ENCODE peak calls at places on chromosome 16, in six cellular contexts. L, V, F, K, U and R are unnamed samples.

GRCh38 chr16:53052519-53053501 is at the start of gene CHD9NB:
- DNase-seq in L (no peak), V (peak), F (no peak), K (peak), U (peak), R (peak)

GRCh38 chr16:6035161-6035560 is 937.6 kb upstream of the EEF2KMT start:
- DNase-seq in L (no peak), V (no peak), F (no peak), K (no peak), U (no peak), R (no peak)

GRCh38 chr16:719815-720506 is 985 bp upstream of the ANTKMT start:
- DNase-seq in L (peak), V (peak), F (no peak), K (peak), U (peak), R (no peak)

GRCh38 chr16:3793161-3793576 is 75.8 kb upstream of the TRAP1 start:
- DNase-seq in L (peak), V (no peak), F (no peak), K (no peak), U (no peak), R (peak)

GRCh38 chr16:87648236-87648635 is 45.9 kb downstream of the JPH3 start:
- DNase-seq in L (no peak), V (no peak), F (no peak), K (peak), U (no peak), R (no peak)

GRCh38 chr16:15948532-15949209 is 745 bp upstream of the ABCC1 start:
- DNase-seq in L (no peak), V (no peak), F (no peak), K (no peak), U (peak), R (no peak)

GRCh38 chr16:75250809-75251279 is 580 bp downstream of the BCAR1 start:
- DNase-seq in L (peak), V (peak), F (no peak), K (peak), U (peak), R (no peak)

GRCh38 chr16:30953511-30954124 is 3.9 kb upstream of the SETD1A start:
- DNase-seq in L (peak), V (peak), F (no peak), K (peak), U (peak), R (peak)

GRCh38 chr16:6891486-6891885 is 441.2 kb upstream of the RBFOX1 start:
- DNase-seq in L (no peak), V (no peak), F (no peak), K (no peak), U (no peak), R (no peak)

GRCh38 chr16:66365588-66365987 is 903 bp upstream of the CDH5 start:
- DNase-seq in L (no peak), V (no peak), F (no peak), K (no peak), U (no peak), R (peak)

DNA sequence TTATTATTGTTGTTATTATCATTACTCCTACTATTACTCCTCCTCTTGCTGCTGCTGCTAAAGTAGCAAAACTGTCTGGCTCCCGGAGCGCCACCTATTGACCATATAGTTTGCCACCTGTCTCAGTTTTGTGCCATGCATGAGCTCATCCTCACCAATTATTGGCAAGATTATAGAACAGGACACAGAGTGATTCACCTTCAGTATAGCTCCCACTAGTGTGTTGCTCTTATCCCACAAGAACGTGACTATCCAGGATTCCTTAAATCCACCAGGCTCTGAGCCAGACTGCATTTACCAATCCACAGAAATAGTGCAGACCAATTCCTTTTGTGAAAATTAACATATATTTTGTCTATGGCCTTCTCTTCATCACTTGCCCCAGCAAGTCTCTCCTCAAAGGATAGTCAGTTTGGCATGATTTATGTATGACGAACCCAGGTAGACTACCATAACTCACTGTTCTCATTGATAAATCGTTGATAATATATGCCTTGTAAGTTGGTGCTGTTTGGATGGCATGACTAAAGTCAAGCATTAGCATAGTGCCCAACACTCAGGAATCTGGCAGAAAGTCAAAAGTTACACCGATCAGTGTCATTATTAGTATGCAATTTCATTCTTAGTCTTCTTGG is 405.5 kb upstream of the HSBP1 start:
- DNase-seq in L (no peak), V (no peak), F (no peak), K (no peak), U (no peak), R (no peak)
- TF ChIP-seq MYC in L (no peak), V (no peak), F (no peak), K (no peak), U (no peak), R (no peak)

GRCh38 chr16:67666032-67666537 is 465 bp downstream of the ENKD1 start:
- DNase-seq in L (peak), V (no peak), F (no peak), K (peak), U (peak), R (peak)
- TF ChIP-seq MYC in L (no peak), V (no peak), F (no peak), K (peak), U (peak), R (no peak)

DNA sequence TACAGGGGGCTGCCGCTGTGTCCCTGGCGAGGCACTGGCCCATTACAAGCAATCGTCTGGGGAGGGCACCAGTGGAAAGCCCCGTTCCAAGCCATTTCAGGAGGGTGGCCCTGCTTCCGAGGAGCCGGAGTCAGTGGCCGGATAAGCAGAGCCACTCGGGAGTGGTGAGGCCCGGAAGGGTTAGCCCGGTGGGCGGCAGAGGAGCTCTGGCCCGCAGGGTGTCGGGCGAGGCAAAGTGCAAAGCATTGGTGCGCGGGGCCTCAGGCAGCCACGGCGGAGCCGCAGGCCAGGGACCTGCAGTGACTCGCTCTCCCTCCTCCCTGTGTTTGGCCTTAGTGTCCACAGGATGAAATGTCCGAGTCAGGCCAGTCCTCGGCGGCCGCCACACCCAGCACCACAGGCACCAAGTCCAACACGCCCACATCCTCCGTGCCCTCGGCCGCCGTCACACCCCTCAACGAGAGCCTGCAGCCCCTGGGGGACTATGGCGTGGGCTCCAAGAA is 24.6 kb downstream of the NME3 start:
- DNase-seq in L (no peak), V (no peak), F (no peak), K (no peak), U (no peak), R (no peak)
- TF ChIP-seq MYC in L (no peak), V (no peak), F (no peak), K (no peak), U (no peak), R (no peak)

GRCh38 chr16:57537194-57537505 is 779 bp upstream of the CCDC102A start:
- DNase-seq in L (peak), V (no peak), F (no peak), K (no peak), U (no peak), R (no peak)

GRCh38 chr16:57536306-57537193 is at the start of gene CCDC102A:
- DNase-seq in L (peak), V (no peak), F (no peak), K (peak), U (no peak), R (peak)

GRCh38 chr16:57538235-57538711 is 1.9 kb upstream of the CCDC102A start:
- DNase-seq in L (no peak), V (no peak), F (no peak), K (no peak), U (no peak), R (no peak)

GRCh38 chr16:57539072-57539796 is 2.9 kb upstream of the CCDC102A start:
- DNase-seq in L (no peak), V (no peak), F (peak), K (peak), U (no peak), R (no peak)

GRCh38 chr16:57537596-57538234 is 1.3 kb upstream of the CCDC102A start:
- DNase-seq in L (no peak), V (no peak), F (no peak), K (peak), U (no peak), R (no peak)
- TF ChIP-seq MYC in L (no peak), V (no peak), F (no peak), K (no peak), U (no peak), R (no peak)

GRCh38 chr16:73027655-73028220 is 20.2 kb downstream of the ZFHX3 start:
- DNase-seq in L (no peak), V (no peak), F (no peak), K (no peak), U (no peak), R (no peak)
- TF ChIP-seq MYC in L (no peak), V (no peak), F (no peak), K (no peak), U (no peak), R (no peak)

DNA sequence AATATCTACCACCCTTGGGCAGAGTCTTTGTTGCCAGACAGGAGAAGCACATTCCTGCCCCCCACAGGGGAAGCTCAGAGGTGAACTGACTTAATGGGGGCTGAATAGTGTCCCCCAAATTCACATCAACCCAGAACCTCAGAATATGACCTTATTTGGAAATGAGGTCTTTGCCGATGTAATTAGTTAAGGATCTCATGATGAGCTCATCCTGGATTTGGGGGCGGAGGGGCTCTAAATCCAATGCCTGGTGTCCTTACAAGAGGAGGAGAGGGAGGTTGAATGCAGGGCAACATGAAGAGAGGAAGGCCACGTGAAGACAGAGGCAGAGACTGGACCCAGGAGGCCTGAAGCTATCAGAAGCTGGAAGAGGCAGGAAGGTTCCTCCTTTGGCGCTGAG is 21.4 kb downstream of the C16orf74 start:
- DNase-seq in L (no peak), V (no peak), F (no peak), K (no peak), U (no peak), R (no peak)
- TF ChIP-seq MYC in L (no peak), V (no peak), F (no peak), K (no peak), U (no peak), R (no peak)

GRCh38 chr16:71758293-71758760 is 33.8 kb upstream of the PHLPP2 start:
- DNase-seq in L (no peak), V (no peak), F (no peak), K (no peak), U (peak), R (no peak)

GRCh38 chr16:71767060-71767900 is 41.4 kb downstream of the AP1G1 start:
- DNase-seq in L (no peak), V (no peak), F (no peak), K (no peak), U (no peak), R (peak)

GRCh38 chr16:71761097-71761496 is 36.6 kb upstream of the PHLPP2 start:
- DNase-seq in L (no peak), V (no peak), F (no peak), K (no peak), U (no peak), R (no peak)

DNA sequence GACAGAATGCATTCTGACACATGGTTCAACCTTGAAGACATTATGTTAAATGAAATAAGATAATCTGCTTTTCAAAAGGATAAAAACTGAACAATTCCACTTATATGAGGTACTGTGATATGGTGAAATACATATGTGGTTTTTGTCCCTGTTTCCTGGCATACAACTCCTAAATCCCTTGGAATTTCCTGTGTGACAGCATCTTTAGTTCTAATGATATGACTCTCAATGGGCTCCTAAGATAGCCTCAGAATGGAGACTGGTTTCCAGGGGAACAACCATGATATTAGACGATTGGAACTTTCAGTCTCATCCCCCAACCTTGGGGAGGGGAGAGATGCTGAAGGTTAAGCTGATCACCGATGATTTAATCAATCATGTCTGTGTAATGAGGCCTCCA is 37.7 kb upstream of the PHLPP2 start:
- DNase-seq in L (no peak), V (no peak), F (no peak), K (no peak), U (no peak), R (no peak)
- TF ChIP-seq MYC in L (no peak), V (no peak), F (no peak), K (no peak), U (no peak), R (no peak)

GRCh38 chr16:85722497-85722896 is 28.4 kb downstream of the C16orf74 start:
- DNase-seq in L (no peak), V (no peak), F (no peak), K (no peak), U (no peak), R (no peak)

GRCh38 chr16:85719605-85720318 is 31.0 kb upstream of the GINS2 start:
- DNase-seq in L (no peak), V (no peak), F (no peak), K (no peak), U (no peak), R (no peak)

GRCh38 chr16:85724126-85724879 is 26.6 kb downstream of the C16orf74 start:
- DNase-seq in L (no peak), V (no peak), F (no peak), K (no peak), U (no peak), R (no peak)

GRCh38 chr16:85720319-85720637 is 30.6 kb downstream of the C16orf74 start:
- DNase-seq in L (no peak), V (no peak), F (no peak), K (no peak), U (peak), R (no peak)

GRCh38 chr16:85722066-85722465 is 28.8 kb downstream of the C16orf74 start:
- DNase-seq in L (no peak), V (no peak), F (no peak), K (no peak), U (no peak), R (no peak)
- TF ChIP-seq MYC in L (no peak), V (no peak), F (no peak), K (no peak), U (no peak), R (no peak)